ENCODE peak calls at places on chromosome 18, in seven cellular contexts. Q, V, G, C, F, I and K are unnamed samples.
A peak's percentile ranks its signal among the peaks of the same experiment; 100 is the strongest.

GRCh38 chr18:48161201-48161910 is 230.9 kb upstream of the SMAD2 start:
- DNase-seq in C (peak; percentile 91), V (peak; percentile 67), G (peak; percentile 91), I (peak; percentile 63), Q (peak; percentile 87), F (peak; percentile 92), K (peak; percentile 95)

GRCh38 chr18:33578371-33579146 is 540 bp downstream of the ASXL3 start:
- DNase-seq in C (peak; percentile 60), Q (peak; percentile 72), I (no peak), V (no peak), G (peak; percentile 66), F (peak; percentile 79), K (peak; percentile 63)

GRCh38 chr18:32576296-32576916 is 105.7 kb upstream of the GAREM1 start:
- DNase-seq in F (peak; percentile 27), V (no peak), C (peak; percentile 37), G (no peak), Q (peak; percentile 80), I (no peak), K (peak; percentile 74)

GRCh38 chr18:13710460-13710859 is 15.9 kb downstream of the FAM210A start:
- DNase-seq in F (no peak), C (no peak), I (no peak), G (no peak), Q (no peak), V (no peak), K (no peak)

GRCh38 chr18:78601349-78601748 is 378.3 kb upstream of the SALL3 start:
- DNase-seq in F (no peak), G (no peak), V (no peak), I (no peak), Q (peak; percentile 16), C (no peak), K (peak; percentile 53)

GRCh38 chr18:6414118-6414722 is 491 bp downstream of the L3MBTL4 start:
- DNase-seq in I (peak; percentile 29), F (peak; percentile 1), C (peak; percentile 63), Q (peak; percentile 67), V (peak; percentile 12), G (peak; percentile 80), K (peak; percentile 82)

GRCh38 chr18:14976736-14977430 is 228.9 kb downstream of the ANKRD30B start:
- DNase-seq in G (no peak), C (no peak), Q (no peak), I (no peak), V (no peak), F (no peak), K (no peak)

GRCh38 chr18:32262092-32262491 is 72.3 kb downstream of the MEP1B start:
- DNase-seq in G (no peak), I (no peak), Q (no peak), F (no peak), V (no peak), C (no peak), K (no peak)

GRCh38 chr18:41938445-41938844 is 16.6 kb upstream of the PIK3C3 start:
- DNase-seq in G (no peak), I (no peak), C (no peak), V (no peak), Q (no peak), F (no peak), K (no peak)

GRCh38 chr18:12911025-12911927 is 27.2 kb upstream of the PTPN2 start:
- DNase-seq in C (no peak), F (no peak), Q (no peak), V (peak; percentile 58), G (no peak), I (no peak), K (peak; percentile 72)

GRCh38 chr18:56574827-56575226 is 63.6 kb downstream of the TXNL1 start:
- DNase-seq in I (no peak), G (no peak), Q (no peak), V (no peak), F (no peak), C (no peak), K (no peak)

GRCh38 chr18:6807504-6808257 is 78.2 kb downstream of the ARHGAP28 start:
- DNase-seq in G (no peak), Q (no peak), I (no peak), C (no peak), V (no peak), F (no peak), K (no peak)

GRCh38 chr18:23113576-23113975 is 21.7 kb upstream of the CABLES1 start:
- DNase-seq in C (no peak), Q (no peak), G (no peak), V (no peak), F (no peak), I (no peak), K (no peak)